ENCODE peak calls at places on chromosomes 12 and 14, in eight cellular contexts. V is astrocyte, M is breast epithelium, Y is uterus, X is NT2/D1, O is SK-N-SH, F is tibial artery, A is neuronal stem cell. C is an unnamed sample. For H3K9me3 and H3K27me3, the result is how much of the 10 kb centered on the place peaks cover.

GRCh38 chr12:67269632-67270578 is 747 bp downstream of the CAND1 start:
- DNase-seq in V (peak), M (peak), Y (peak), X (peak), O (peak), F (peak), A (no peak), C (peak)

GRCh38 chr14:61923348-61923747 is 161.1 kb downstream of the SNAPC1 start:
- DNase-seq in V (peak), M (no peak), Y (no peak), X (no peak), O (no peak), F (no peak), A (no peak), C (no peak)

GRCh38 chr12:29771786-29772185 is 12.0 kb downstream of the TMTC1 start:
- DNase-seq in V (no peak), M (no peak), Y (no peak), X (no peak), O (no peak), F (no peak), A (no peak), C (no peak)

GRCh38 chr14:26775765-26776577 is 178.1 kb upstream of the NOVA1 start:
- DNase-seq in V (peak), M (no peak), Y (no peak), X (no peak), O (no peak), F (no peak), A (no peak), C (peak)

GRCh38 chr12:84756961-84757360 is 155.6 kb downstream of the SLC6A15 start:
- DNase-seq in V (peak), M (no peak), Y (no peak), X (no peak), O (no peak), F (no peak), A (no peak), C (no peak)

GRCh38 chr12:3802721-3803120 is 49.8 kb upstream of the CRACR2A start:
- DNase-seq in V (no peak), M (no peak), Y (no peak), X (no peak), O (no peak), F (no peak), A (no peak), C (no peak)

GRCh38 chr14:36647827-36648753 is 13.6 kb upstream of the PAX9 start:
- DNase-seq in V (peak), M (no peak), Y (no peak), X (no peak), O (peak), F (peak), A (no peak), C (peak)

GRCh38 chr12:795305-795704 is 42.9 kb downstream of the WNK1 start:
- DNase-seq in V (no peak), M (no peak), Y (no peak), X (no peak), O (no peak), F (no peak), A (no peak), C (no peak)

GRCh38 chr12:28021704-28022103 is 49.2 kb upstream of the PTHLH start:
- DNase-seq in V (no peak), M (no peak), Y (no peak), X (no peak), O (no peak), F (no peak), A (no peak), C (no peak)

GRCh38 chr12:20063116-20063515 is 305.2 kb upstream of the PDE3A start:
- DNase-seq in V (peak), M (no peak), Y (no peak), X (no peak), O (no peak), F (no peak), A (no peak), C (peak)

GRCh38 chr12:323507-323906 is 60.9 kb upstream of the SLC6A13 start:
- DNase-seq in V (no peak), M (no peak), Y (no peak), X (no peak), O (no peak), F (no peak), A (no peak), C (no peak)

GRCh38 chr12:94641283-94641682 is 9.1 kb downstream of the TMCC3 start:
- DNase-seq in V (no peak), M (no peak), Y (no peak), X (no peak), O (no peak), F (no peak), A (no peak), C (no peak)

GRCh38 chr14:20302042-20302761 is 3.5 kb downstream of the TTC5 start:
- DNase-seq in V (peak), M (no peak), Y (no peak), X (no peak), O (no peak), F (no peak), A (no peak), C (peak)

GRCh38 chr12:27190761-27191160 is 53.3 kb upstream of the STK38L start:
- DNase-seq in V (peak), M (no peak), Y (no peak), X (no peak), O (no peak), F (no peak), A (no peak), C (no peak)

GRCh38 chr12:857611-858010 is 91.9 kb downstream of the RAD52 start:
- DNase-seq in V (peak), M (no peak), Y (peak), X (no peak), O (no peak), F (peak), A (no peak), C (peak)

GRCh38 chr14:92892589-92892988 is 30.4 kb upstream of the CHGA start:
- DNase-seq in V (no peak), M (no peak), Y (no peak), X (no peak), O (no peak), F (no peak), A (no peak), C (no peak)

GRCh38 chr14:54622189-54622958 is 55.4 kb downstream of the SAMD4A start:
- DNase-seq in V (no peak), M (no peak), Y (no peak), X (no peak), O (no peak), F (no peak), A (no peak), C (no peak)

GRCh38 chr12:32611986-32612385 is 67.1 kb upstream of the DNM1L start:
- DNase-seq in V (no peak), M (no peak), Y (no peak), X (no peak), O (no peak), F (no peak), A (no peak), C (no peak)

GRCh38 chr12:115232455-115233156 is 548.6 kb upstream of the TBX3 start:
- DNase-seq in V (peak), M (no peak), Y (no peak), X (no peak), O (no peak), F (no peak), A (no peak), C (no peak)

GRCh38 chr14:58848365-58848764 is 210.6 kb downstream of the DACT1 start:
- DNase-seq in V (no peak), M (no peak), Y (no peak), X (no peak), O (no peak), F (no peak), A (no peak), C (no peak)

GRCh38 chr14:89767861-89768268 is 186.7 kb downstream of the EFCAB11 start:
- DNase-seq in V (peak), M (no peak), Y (no peak), X (no peak), O (peak), F (no peak), A (peak), C (peak)

GRCh38 chr14:39432619-39433451 is 602 bp upstream of the FBXO33 start:
- DNase-seq in V (peak), M (peak), Y (peak), X (peak), O (peak), F (peak), A (peak), C (peak)

GRCh38 chr12:29667011-29667410 is 116.7 kb downstream of the TMTC1 start:
- DNase-seq in V (no peak), M (no peak), Y (no peak), X (no peak), O (no peak), F (no peak), A (no peak), C (no peak)

GRCh38 chr12:125272252-125272980 is 207.2 kb downstream of the AACS start:
- DNase-seq in V (no peak), M (no peak), Y (no peak), X (no peak), O (no peak), F (no peak), A (no peak), C (peak)

GRCh38 chr12:85574291-85574690 is 261.9 kb downstream of the RASSF9 start:
- DNase-seq in V (no peak), M (no peak), Y (no peak), X (no peak), O (no peak), F (no peak), A (no peak), C (no peak)

GRCh38 chr14:28731358-28731757 is 35.2 kb upstream of the FOXG1 start:
- DNase-seq in V (no peak), M (no peak), Y (no peak), X (no peak), O (no peak), F (no peak), A (no peak), C (no peak)

GRCh38 chr12:114018669-114019068 is 52.5 kb upstream of the RBM19 start:
- DNase-seq in V (no peak), M (no peak), Y (no peak), X (no peak), O (no peak), F (no peak), A (no peak), C (peak)

GRCh38 chr12:56931474-56931978 is 2.7 kb downstream of the SDR9C7 start:
- DNase-seq in V (peak), M (no peak), Y (no peak), X (peak), O (peak), F (no peak), A (no peak), C (no peak)

GRCh38 chr12:113630625-113631024 is 159.0 kb upstream of the LHX5 start:
- DNase-seq in V (no peak), M (no peak), Y (no peak), X (no peak), O (no peak), F (no peak), A (no peak), C (no peak)

GRCh38 chr12:109594566-109595317 is 21.1 kb downstream of the MVK start:
- DNase-seq in V (no peak), M (no peak), Y (no peak), X (no peak), O (no peak), F (no peak), A (no peak), C (no peak)

GRCh38 chr12:90085491-90086274 is 377.0 kb upstream of the ATP2B1 start:
- DNase-seq in V (no peak), M (no peak), Y (no peak), X (no peak), O (no peak), F (no peak), A (no peak), C (peak)

GRCh38 chr14:104688755-104689619 is at the start of gene INF2:
- DNase-seq in V (no peak), M (no peak), Y (peak), X (no peak), O (peak), F (peak), A (peak), C (peak)

GRCh38 chr14:28243600-28243999 is 523.0 kb upstream of the FOXG1 start:
- DNase-seq in V (peak), M (no peak), Y (no peak), X (no peak), O (no peak), F (no peak), A (peak), C (no peak)

GRCh38 chr12:18436163-18436562 is 174.8 kb downstream of the PIK3C2G start:
- DNase-seq in V (peak), M (no peak), Y (no peak), X (no peak), O (no peak), F (no peak), A (no peak), C (no peak)

GRCh38 chr14:76603713-76604112 is 157.6 kb upstream of the VASH1 start:
- DNase-seq in V (no peak), M (no peak), Y (no peak), X (no peak), O (no peak), F (no peak), A (no peak), C (no peak)

GRCh38 chr14:100067971-100068959 is 3.0 kb downstream of the EVL start:
- DNase-seq in V (peak), M (peak), Y (peak), X (no peak), O (no peak), F (no peak), A (no peak), C (peak)
- H3K4me3 ChIP-seq in V (no peak), M (no peak), Y (no peak), X (no peak), O (no peak), F (no peak), A (no peak), C (no peak)

GRCh38 chr12:54661048-54661447 is 12.9 kb upstream of the DCD start:
- DNase-seq in V (no peak), M (no peak), Y (no peak), X (no peak), O (no peak), F (no peak), A (no peak), C (no peak)
- H3K9me3 ChIP-seq in V (under half), M (under half), Y (under half), X (under half), O (under half), F (under half), A (under half), C (under half)

GRCh38 chr12:127278351-127278750 is 988.6 kb upstream of the TMEM132C start:
- DNase-seq in V (no peak), M (no peak), Y (no peak), X (no peak), O (no peak), F (no peak), A (no peak), C (no peak)
- H3K27me3 ChIP-seq in V (under half), M (under half), Y (under half), X (under half), O (under half), F (under half), A (under half), C (under half)

DNA sequence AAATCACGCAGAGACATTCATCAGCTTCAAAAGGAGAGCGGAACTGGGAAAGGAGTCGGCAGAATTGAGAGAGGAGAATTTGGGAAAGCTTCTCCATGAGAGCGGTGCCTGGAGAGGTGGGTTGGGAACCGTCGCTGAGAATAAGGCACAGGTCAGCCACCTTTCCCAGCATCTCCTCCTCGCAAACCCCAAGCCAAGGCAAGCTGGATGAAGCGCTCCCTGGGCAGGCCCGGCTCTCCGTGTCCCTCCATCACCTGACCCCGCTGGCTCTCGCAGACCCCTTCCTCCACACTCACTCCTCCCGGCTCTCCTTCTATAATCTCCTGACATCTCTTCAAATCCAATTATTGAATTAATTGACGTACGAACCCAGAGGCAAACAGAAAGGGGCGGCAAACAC is 18.9 kb upstream of the ATP5MC2 start:
- DNase-seq in V (no peak), M (no peak), Y (no peak), X (no peak), O (no peak), F (no peak), A (no peak), C (no peak)
- H3K4me3 ChIP-seq in V (no peak), M (no peak), Y (no peak), X (no peak), O (no peak), F (no peak), A (no peak), C (no peak)

C was measured in MG63.